ENCODE peak calls at places on chromosome 5, in four cellular contexts. M is dorsolateral prefrontal cortex; E is stimulated activated effector memory CD8-positive, alpha-beta T cell treated with anti-CD3 and anti-CD28 coated beads, Interleukin-12 subunit alpha, Interleukin-12 subunit beta, amount 100 ng/mL, for 72 hours; A is NCI-H1694 treated with DMSO at 0.1 percent for 48 hours. B is an unnamed sample.

GRCh38 chr5:176151286-176151685 is 86.9 kb upstream of the SIMC1 start:
- DNase-seq in M (no peak), E (no peak), A (no peak), B (peak)

GRCh38 chr5:61162832-61163567 is 732 bp upstream of the SMIM15 start:
- DNase-seq in M (no peak), A (peak), E (peak), B (peak)

GRCh38 chr5:110268985-110269384 is 457.5 kb downstream of the TMEM232 start:
- DNase-seq in M (no peak), E (no peak), A (no peak), B (no peak)

GRCh38 chr5:180424094-180424493 is 70.1 kb upstream of the CNOT6 start:
- DNase-seq in E (no peak), M (no peak), A (no peak), B (no peak)

GRCh38 chr5:111954516-111955337 is 197.7 kb upstream of the NREP start:
- DNase-seq in M (no peak), E (no peak), A (no peak), B (no peak)

GRCh38 chr5:116663081-116663480 is 88.5 kb upstream of the SEMA6A start:
- DNase-seq in E (no peak), M (no peak), A (no peak), B (no peak)

GRCh38 chr5:53749611-53750010 is 189.2 kb downstream of the NDUFS4 start:
- DNase-seq in M (no peak), E (no peak), A (no peak), B (no peak)

GRCh38 chr5:32044904-32045303 is 129.2 kb downstream of the GOLPH3 start:
- DNase-seq in A (no peak), E (no peak), M (no peak), B (no peak)

GRCh38 chr5:67209141-67209771 is 12.7 kb upstream of the CD180 start:
- DNase-seq in E (peak), A (peak), M (peak), B (peak)

GRCh38 chr5:1033178-1033577 is 24.6 kb downstream of the NKD2 start:
- DNase-seq in A (no peak), E (no peak), M (no peak), B (no peak)